ENCODE peak calls at places on chromosome 2, in four cellular contexts. K is IMR-90, D is mesendoderm, J is H1. H is an unnamed sample.

GRCh38 chr2:39545957-39546356 is 108.9 kb upstream of the MAP4K3 start:
- DNase-seq in K (no peak), J (no peak), D (no peak), H (no peak)

GRCh38 chr2:216866515-216867095 is 6.7 kb upstream of the TNP1 start:
- DNase-seq in D (no peak), J (no peak), K (no peak), H (no peak)

GRCh38 chr2:63192169-63192888 is 141.7 kb downstream of the OTX1 start:
- DNase-seq in J (no peak), D (peak), K (no peak), H (no peak)

GRCh38 chr2:222424729-222425671 is 657 bp downstream of the SGPP2 start:
- DNase-seq in K (no peak), D (no peak), J (peak), H (peak)

GRCh38 chr2:213545481-213545880 is 261.2 kb downstream of the SPAG16 start:
- DNase-seq in D (no peak), J (no peak), K (no peak), H (no peak)

GRCh38 chr2:165674780-165675179 is 119.3 kb downstream of the GALNT3 start:
- DNase-seq in K (no peak), J (no peak), D (no peak), H (no peak)

GRCh38 chr2:133986076-133986837 is 267.6 kb upstream of the MGAT5 start:
- DNase-seq in J (no peak), D (peak), K (peak), H (no peak)

GRCh38 chr2:36356990-36357505 is 1.5 kb downstream of the CRIM1 start:
- DNase-seq in D (no peak), J (no peak), K (peak), H (no peak)

GRCh38 chr2:23137161-23137560 is 247.8 kb upstream of the KLHL29 start:
- DNase-seq in D (peak), J (no peak), K (no peak), H (no peak)

GRCh38 chr2:73638429-73638828 is 3.8 kb downstream of the NAT8 start:
- DNase-seq in D (no peak), J (no peak), K (no peak), H (no peak)

GRCh38 chr2:69089244-69089643 is 76.3 kb downstream of the ANTXR1 start:
- DNase-seq in D (no peak), J (no peak), K (peak), H (no peak)

GRCh38 chr2:42407476-42407875 is 46.5 kb upstream of the COX7A2L start:
- DNase-seq in D (no peak), K (no peak), J (peak), H (no peak)

GRCh38 chr2:42408009-42408408 is 47.0 kb upstream of the COX7A2L start:
- DNase-seq in K (no peak), D (no peak), J (no peak), H (no peak)

GRCh38 chr2:42401773-42402172 is 40.8 kb upstream of the COX7A2L start:
- DNase-seq in D (no peak), J (no peak), K (no peak), H (no peak)

GRCh38 chr2:42404666-42405065 is 43.6 kb upstream of the COX7A2L start:
- DNase-seq in D (no peak), J (no peak), K (no peak), H (no peak)
- H3K56ac ChIP-seq in D (no peak), J (no peak), K (no peak), H (no peak)

GRCh38 chr2:368386-368785 is 80.5 kb upstream of the ALKAL2 start:
- DNase-seq in J (no peak), K (no peak), D (no peak), H (no peak)

GRCh38 chr2:365367-366275 is 77.7 kb upstream of the ALKAL2 start:
- DNase-seq in D (no peak), K (no peak), J (no peak), H (no peak)

GRCh38 chr2:367246-367645 is 79.4 kb upstream of the ALKAL2 start:
- DNase-seq in D (no peak), J (no peak), K (no peak), H (no peak)

GRCh38 chr2:363823-364470 is 76.1 kb upstream of the ALKAL2 start:
- DNase-seq in D (no peak), J (no peak), K (no peak), H (no peak)

GRCh38 chr2:366706-367105 is 78.8 kb upstream of the ALKAL2 start:
- DNase-seq in D (no peak), K (no peak), J (no peak), H (no peak)
- H3K56ac ChIP-seq in D (no peak), K (no peak), J (no peak), H (no peak)

GRCh38 chr2:44045061-44045460 is 49.3 kb upstream of the LRPPRC start:
- DNase-seq in J (no peak), K (no peak), D (no peak), H (no peak)

GRCh38 chr2:44040365-44040764 is 44.6 kb upstream of the LRPPRC start:
- DNase-seq in K (no peak), J (no peak), D (no peak), H (no peak)

DNA sequence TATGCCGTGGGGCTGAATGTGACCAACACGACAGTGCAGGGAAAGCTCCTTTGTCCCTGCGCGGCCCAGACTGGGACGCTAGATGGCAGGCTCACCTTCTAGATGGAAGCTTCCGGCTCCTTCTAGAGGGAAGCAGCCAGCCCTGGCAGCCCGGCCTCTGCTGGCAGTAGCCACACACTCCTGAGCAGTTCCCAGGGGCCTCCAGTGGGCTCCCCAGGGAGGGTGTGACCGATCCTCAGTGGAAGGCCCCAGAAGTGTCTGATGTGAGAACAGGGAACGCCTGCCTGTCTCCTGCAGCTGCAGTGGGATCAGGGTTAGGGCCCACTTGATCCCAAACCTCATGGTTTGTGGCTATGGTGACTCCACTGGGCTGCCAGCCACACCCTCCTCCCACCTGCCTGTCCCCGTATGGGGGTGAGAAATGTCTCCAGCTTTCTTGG is 48.5 kb upstream of the LRPPRC start:
- DNase-seq in D (peak), K (peak), J (peak), H (peak)
- H3K56ac ChIP-seq in D (peak), K (no peak), J (no peak), H (no peak)

DNA sequence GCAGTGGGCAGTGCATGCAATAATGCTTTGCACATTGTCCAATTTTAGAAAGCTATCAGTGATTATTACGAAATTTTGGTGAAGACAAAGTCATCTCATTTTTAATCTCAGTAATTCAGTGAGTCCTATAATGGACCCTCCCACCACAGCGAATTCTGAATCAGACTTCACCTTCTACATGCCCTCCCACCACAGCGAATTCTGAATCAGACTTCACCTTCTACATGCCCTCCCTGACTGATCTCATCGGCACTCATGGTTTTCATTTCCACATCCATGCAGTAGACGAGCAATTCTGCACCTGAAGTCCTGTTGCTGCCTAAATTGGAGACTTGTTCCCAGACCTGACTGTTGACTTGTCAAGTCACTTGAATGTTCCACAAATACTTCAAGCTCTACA is 522.3 kb downstream of the EIPR1 start:
- DNase-seq in J (no peak), K (no peak), D (no peak), H (no peak)
- H3K56ac ChIP-seq in J (no peak), K (no peak), D (no peak), H (no peak)

DNA sequence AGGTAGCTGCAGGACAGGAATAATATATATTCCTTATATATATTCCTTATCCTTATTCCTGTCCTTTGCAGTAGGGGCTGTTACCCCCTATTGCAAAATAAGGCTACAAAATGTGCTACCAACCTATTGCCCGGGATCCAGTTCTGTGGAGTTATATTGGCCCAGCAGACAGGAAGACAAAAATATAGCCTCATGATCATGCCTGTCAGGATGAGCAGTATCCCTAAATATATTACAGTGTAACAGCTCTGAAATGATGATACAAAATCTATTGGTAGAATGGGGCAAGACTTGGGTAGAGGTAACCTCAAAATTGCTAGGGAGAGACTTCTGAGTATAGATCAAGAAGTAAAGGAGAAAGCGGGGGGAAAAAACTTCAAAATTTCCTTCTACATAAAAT is 31.6 kb upstream of the MARCHF7 start:
- DNase-seq in K (no peak), J (no peak), D (no peak), H (no peak)
- H3K56ac ChIP-seq in K (no peak), J (no peak), D (no peak), H (no peak)

GRCh38 chr2:62014102-62014501 is 108.6 kb downstream of the COMMD1 start:
- DNase-seq in K (peak), D (peak), J (no peak), H (no peak)

DNA sequence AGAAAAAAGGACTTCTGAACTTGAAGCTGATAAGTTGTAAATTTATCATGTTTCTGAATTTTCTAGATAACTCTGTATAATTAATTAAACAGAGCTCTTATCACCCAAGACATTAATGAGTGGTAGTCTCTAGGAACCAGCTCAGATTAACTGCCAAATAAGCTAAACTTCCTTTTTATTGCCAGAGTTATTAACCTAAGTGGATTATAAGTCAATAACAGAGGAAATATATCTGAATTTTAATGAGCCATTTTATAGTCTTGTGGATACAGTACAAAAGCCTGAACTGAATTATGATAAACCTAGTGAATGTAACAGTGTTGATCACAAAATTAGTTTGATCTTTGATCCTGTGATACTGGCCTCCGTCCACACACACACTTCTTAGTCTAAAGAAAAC is 111.5 kb downstream of the COMMD1 start:
- DNase-seq in K (no peak), J (no peak), D (no peak), H (no peak)
- H3K56ac ChIP-seq in K (no peak), J (no peak), D (no peak), H (no peak)

GRCh38 chr2:27494944-27495554 is at the start of gene FNDC4:
- DNase-seq in D (peak), K (no peak), J (peak), H (peak)
- H3K56ac ChIP-seq in D (peak), K (peak), J (no peak), H (no peak)

H was measured in H9.